ENCODE peak calls at places on chromosomes 7 and 10, in seven cellular contexts. K is left lobe of liver; T is activated T-cell treated with anti-CD3 and anti-CD28 coated beads for 24 hours; C is stimulated activated CD4-positive, alpha-beta T cell treated with anti-CD3 and anti-CD28 coated beads, Interleukin-12 subunit alpha, Interleukin-12 subunit beta, amount 100 ng/mL, for 4 hours; E is GM23248; S is Right ventricle myocardium superior; F is stimulated activated CD8-positive, alpha-beta memory T cell treated with anti-CD3 and anti-CD28 coated beads, Interleukin-4, amount 100 ng/mL, for 48 hours. N is an unnamed sample.

GRCh38 chr10:97081621-97082235 is 104.0 kb downstream of the SLIT1 start:
- DNase-seq in E (peak), S (no peak), F (peak), T (peak), K (no peak), C (peak), N (peak)

GRCh38 chr7:69166979-69167516 is 431.2 kb upstream of the AUTS2 start:
- DNase-seq in F (no peak), T (no peak), E (no peak), S (no peak), C (no peak), K (no peak), N (no peak)

GRCh38 chr7:116942503-116942902 is 10.8 kb upstream of the ST7 start:
- DNase-seq in E (no peak), C (no peak), K (no peak), F (no peak), S (no peak), T (no peak), N (no peak)

GRCh38 chr10:11245095-11245479 is 227.4 kb downstream of the CELF2 start:
- DNase-seq in K (no peak), T (no peak), S (no peak), E (no peak), F (no peak), C (no peak), N (no peak)

GRCh38 chr7:64793106-64793755 is 997 bp upstream of the ZNF138 start:
- DNase-seq in S (no peak), E (peak), K (no peak), F (no peak), T (no peak), C (no peak), N (no peak)

GRCh38 chr10:19932806-19933371 is 116.7 kb downstream of the PLXDC2 start:
- DNase-seq in T (no peak), C (no peak), K (no peak), F (no peak), E (no peak), S (no peak), N (no peak)

GRCh38 chr10:75616874-75617478 is 185.6 kb downstream of the LRMDA start:
- DNase-seq in F (no peak), S (no peak), K (no peak), T (no peak), E (no peak), C (no peak), N (peak)

GRCh38 chr7:21089653-21090052 is 303.0 kb upstream of the SP8 start:
- DNase-seq in K (no peak), F (no peak), T (no peak), C (no peak), S (no peak), E (no peak), N (no peak)

GRCh38 chr7:141362580-141363435 is 188.4 kb upstream of the AGK start:
- DNase-seq in S (no peak), K (no peak), F (no peak), T (no peak), E (peak), C (no peak), N (no peak)

GRCh38 chr7:152565731-152566130 is 110.2 kb downstream of the XRCC2 start:
- DNase-seq in F (no peak), K (no peak), C (no peak), E (no peak), S (no peak), T (no peak), N (peak)

GRCh38 chr7:98681951-98682350 is 64.9 kb downstream of the NPTX2 start:
- DNase-seq in K (no peak), T (no peak), F (no peak), E (no peak), C (no peak), S (no peak), N (no peak)

GRCh38 chr7:96253441-96253840 is 68.5 kb downstream of the SLC25A13 start:
- DNase-seq in C (no peak), F (no peak), E (no peak), T (no peak), S (no peak), K (no peak), N (no peak)

GRCh38 chr7:148270576-148270975 is 320.0 kb upstream of the C7orf33 start:
- DNase-seq in S (no peak), E (no peak), F (no peak), T (no peak), K (no peak), C (no peak), N (no peak)

GRCh38 chr10:22340362-22341189 is 4.7 kb upstream of the SPAG6 start:
- DNase-seq in T (no peak), S (peak), E (peak), K (peak), C (peak), F (peak), N (peak)

GRCh38 chr7:74293577-74293908 is 4.3 kb downstream of the CLIP2 start:
- DNase-seq in T (no peak), S (no peak), E (no peak), K (no peak), F (no peak), C (no peak), N (no peak)

GRCh38 chr7:22651534-22652243 is 75.3 kb upstream of the IL6 start:
- DNase-seq in K (no peak), S (no peak), E (peak), T (no peak), C (no peak), F (no peak), N (no peak)

N was measured in upper lobe of left lung.